ENCODE peak calls at places on chromosomes 1 and 21, in four cellular contexts. Q, D, Y and P are unnamed samples.

GRCh38 chr1:23383547-23384311 is 14.1 kb upstream of the ZNF436 start:
- DNase-seq in Q (no peak), D (no peak), Y (no peak), P (no peak)

GRCh38 chr21:21232320-21232719 is 234.1 kb downstream of the NCAM2 start:
- DNase-seq in Q (peak), D (no peak), Y (no peak), P (no peak)

GRCh38 chr1:30312226-30312625 is 411.2 kb downstream of the MATN1 start:
- DNase-seq in Q (no peak), D (no peak), Y (no peak), P (no peak)

GRCh38 chr1:116754203-116754977 is at the start of gene CD2:
- DNase-seq in Q (no peak), D (peak), Y (no peak), P (no peak)

GRCh38 chr1:202189012-202189790 is 4.4 kb upstream of the LGR6 start:
- DNase-seq in Q (peak), D (peak), Y (peak), P (peak)

GRCh38 chr1:230913496-230913895 is 45.2 kb upstream of the C1orf198 start:
- DNase-seq in Q (no peak), D (no peak), Y (no peak), P (no peak)

GRCh38 chr1:175154595-175155472 is 37.7 kb downstream of the KIAA0040 start:
- DNase-seq in Q (peak), D (peak), Y (peak), P (peak)

GRCh38 chr1:5994713-5995621 is 2.7 kb upstream of the NPHP4 start:
- DNase-seq in Q (no peak), D (peak), Y (no peak), P (peak)

GRCh38 chr1:36857761-36858160 is 176.6 kb downstream of the GRIK3 start:
- DNase-seq in Q (peak), D (no peak), Y (no peak), P (no peak)

GRCh38 chr1:2251786-2252185 is 23.7 kb downstream of the SKI start:
- DNase-seq in Q (no peak), D (no peak), Y (no peak), P (peak)

GRCh38 chr1:158931055-158931737 is at the start of gene PYHIN1:
- DNase-seq in Q (no peak), D (peak), Y (no peak), P (no peak)

GRCh38 chr1:172381981-172382380 is 38.5 kb upstream of the C1orf105 start:
- DNase-seq in Q (no peak), D (no peak), Y (no peak), P (no peak)

GRCh38 chr21:41207401-41208388 is 39.7 kb downstream of the BACE2 start:
- DNase-seq in Q (peak), D (no peak), Y (no peak), P (peak)

GRCh38 chr1:193348126-193349045 is 162.0 kb upstream of the B3GALT2 start:
- DNase-seq in Q (no peak), D (no peak), Y (no peak), P (no peak)

GRCh38 chr21:44065428-44065827 is 41.8 kb upstream of the PWP2 start:
- DNase-seq in Q (no peak), D (peak), Y (no peak), P (no peak)

GRCh38 chr21:29091032-29091431 is 17.6 kb upstream of the CCT8 start:
- DNase-seq in Q (no peak), D (no peak), Y (no peak), P (no peak)

GRCh38 chr1:35220976-35221375 is 28.0 kb upstream of the SFPQ start:
- DNase-seq in Q (no peak), D (no peak), Y (peak), P (no peak)

GRCh38 chr1:217907504-217907903 is 276.4 kb downstream of the SPATA17 start:
- DNase-seq in Q (no peak), D (no peak), Y (no peak), P (no peak)

GRCh38 chr1:25503551-25504426 is 39.6 kb upstream of the LDLRAP1 start:
- DNase-seq in Q (peak), D (peak), Y (peak), P (peak)

GRCh38 chr1:55555971-55556370 is 340.8 kb upstream of the USP24 start:
- DNase-seq in Q (peak), D (no peak), Y (no peak), P (no peak)

GRCh38 chr1:185054365-185055060 is 9.2 kb downstream of the RNF2 start:
- DNase-seq in Q (no peak), D (no peak), Y (no peak), P (no peak)

GRCh38 chr1:219906924-219907771 is 21.2 kb downstream of the SLC30A10 start:
- DNase-seq in Q (no peak), D (no peak), Y (no peak), P (no peak)

GRCh38 chr1:237045278-237046016 is 3.5 kb downstream of the RYR2 start:
- DNase-seq in Q (no peak), D (no peak), Y (no peak), P (no peak)

GRCh38 chr1:2803086-2803930 is 1.8 kb upstream of the TTC34 start:
- DNase-seq in Q (no peak), D (no peak), Y (no peak), P (no peak)

GRCh38 chr1:86616871-86617270 is 70.0 kb downstream of the CLCA4 start:
- DNase-seq in Q (no peak), D (peak), Y (no peak), P (peak)